ENCODE peak calls at places on chromosomes 4 and X, in five cellular contexts. H is mammary epithelial cell, B is HL-60, I is progenitor cell of endocrine pancreas, N is GM12865. R is an unnamed sample.

GRCh38 chr4:72076562-72076961 is 44.8 kb downstream of the NPFFR2 start:
- DNase-seq in I (no peak), B (no peak), H (peak), N (no peak), R (no peak)

GRCh38 chr4:73021634-73022033 is 47.9 kb downstream of the COX18 start:
- DNase-seq in H (peak), N (peak), B (no peak), I (no peak), R (no peak)

GRCh38 chrX:50779694-50780093 is 34.3 kb downstream of the SHROOM4 start:
- DNase-seq in H (no peak), N (no peak), B (no peak), I (no peak), R (no peak)

GRCh38 chr4:186266699-186267467 is 894 bp downstream of the F11 start:
- DNase-seq in N (no peak), I (no peak), H (no peak), B (no peak), R (no peak)

GRCh38 chrX:19811807-19812604 is 75.4 kb downstream of the SH3KBP1 start:
- DNase-seq in I (no peak), N (peak), B (peak), H (no peak), R (no peak)

GRCh38 chrX:153565996-153566580 is 32.9 kb downstream of the CCNQ start:
- DNase-seq in N (no peak), H (no peak), B (no peak), I (no peak), R (no peak)

GRCh38 chr4:40178672-40179071 is 18.2 kb upstream of the RHOH start:
- DNase-seq in I (no peak), N (no peak), B (no peak), H (no peak), R (no peak)

GRCh38 chrX:3252744-3253143 is 93.7 kb downstream of the MXRA5 start:
- DNase-seq in I (no peak), N (peak), B (peak), H (no peak), R (no peak)

GRCh38 chrX:54419559-54420302 is 20.5 kb upstream of the TSR2 start:
- DNase-seq in I (no peak), B (no peak), H (no peak), N (no peak), R (no peak)

GRCh38 chrX:16931371-16931770 is 15.1 kb upstream of the REPS2 start:
- DNase-seq in B (no peak), I (no peak), H (no peak), N (no peak), R (no peak)

GRCh38 chrX:74450803-74451449 is 29.6 kb downstream of the SLC16A2 start:
- DNase-seq in H (peak), B (peak), N (no peak), I (no peak), R (no peak)

GRCh38 chr4:100742045-100742444 is 224.2 kb upstream of the EMCN start:
- DNase-seq in I (no peak), N (peak), B (no peak), H (peak), R (no peak)
- TF ChIP-seq CTCF in I (peak), N (peak), B (no peak), H (peak), R (no peak)

GRCh38 chrX:94107981-94108380 is 434.0 kb downstream of the FAM133A start:
- DNase-seq in N (no peak), B (no peak), I (no peak), H (no peak), R (no peak)
- TF ChIP-seq CTCF in N (no peak), B (no peak), I (no peak), H (peak), R (no peak)

GRCh38 chr4:1769692-1770091 is 23.4 kb upstream of the FGFR3 start:
- DNase-seq in I (no peak), B (no peak), N (no peak), H (no peak), R (no peak)

GRCh38 chr4:1768367-1769034 is 24.6 kb upstream of the FGFR3 start:
- DNase-seq in H (no peak), I (no peak), N (no peak), B (no peak), R (no peak)

GRCh38 chr4:1767058-1767769 is 25.9 kb upstream of the FGFR3 start:
- DNase-seq in N (no peak), H (no peak), B (no peak), I (peak), R (peak)

GRCh38 chr4:1766336-1767057 is 26.6 kb upstream of the FGFR3 start:
- DNase-seq in B (no peak), H (no peak), N (no peak), I (no peak), R (no peak)

DNA sequence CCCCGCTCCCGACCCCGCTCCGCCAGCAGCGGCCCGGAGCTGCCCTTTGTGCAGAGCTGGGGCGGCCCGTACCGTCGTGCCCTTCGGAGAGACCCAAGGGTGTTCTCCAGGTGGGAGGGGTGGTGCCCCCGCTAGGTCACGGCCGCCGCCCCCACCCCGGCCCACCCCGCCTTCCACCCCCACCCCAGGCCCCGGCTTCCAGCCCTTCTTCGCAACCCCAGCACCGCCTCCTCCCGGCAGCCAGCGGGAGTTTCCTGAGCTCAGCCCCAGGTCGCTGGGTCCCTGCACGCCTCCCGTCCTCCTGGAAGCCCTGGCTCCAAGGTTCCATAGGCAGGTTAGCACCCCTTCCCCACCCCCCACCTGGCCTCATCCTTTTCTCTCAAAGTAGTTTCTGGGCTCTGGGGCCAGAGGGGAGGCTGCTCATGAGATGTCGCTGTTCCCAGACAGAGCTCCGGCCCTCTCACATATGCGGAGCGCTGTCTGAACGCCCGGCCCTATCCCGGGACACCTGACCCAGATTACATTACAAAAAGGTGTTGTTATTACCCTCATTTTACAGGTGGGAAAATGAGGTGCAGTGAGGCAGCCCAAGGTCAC is 25.2 kb upstream of the FGFR3 start:
- DNase-seq in N (no peak), I (peak), H (no peak), B (no peak), R (no peak)
- TF ChIP-seq CTCF in N (peak), I (peak), H (no peak), B (peak), R (no peak)

DNA sequence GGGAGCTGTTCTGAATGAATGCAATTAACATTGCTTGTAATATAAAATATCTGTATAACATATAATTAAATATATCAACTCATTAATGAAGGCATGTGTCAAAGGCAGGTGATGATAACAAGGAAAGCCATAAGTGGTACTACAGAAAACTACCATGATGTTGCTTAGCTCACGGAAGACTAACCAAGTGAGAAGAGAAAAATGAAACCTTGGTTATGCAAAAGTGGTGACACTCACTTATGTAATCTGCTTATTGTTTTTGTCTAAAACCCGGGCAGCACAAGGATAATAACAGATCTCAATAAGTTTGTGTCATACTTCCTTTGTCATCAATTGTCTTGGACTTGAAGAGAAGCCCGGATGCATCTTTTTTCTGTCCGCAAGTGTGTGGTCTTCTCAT is 156.4 kb downstream of the HS6ST2 start:
- DNase-seq in H (no peak), I (no peak), N (no peak), B (no peak), R (no peak)
- TF ChIP-seq CTCF in H (no peak), I (no peak), N (no peak), B (no peak), R (no peak)

DNA sequence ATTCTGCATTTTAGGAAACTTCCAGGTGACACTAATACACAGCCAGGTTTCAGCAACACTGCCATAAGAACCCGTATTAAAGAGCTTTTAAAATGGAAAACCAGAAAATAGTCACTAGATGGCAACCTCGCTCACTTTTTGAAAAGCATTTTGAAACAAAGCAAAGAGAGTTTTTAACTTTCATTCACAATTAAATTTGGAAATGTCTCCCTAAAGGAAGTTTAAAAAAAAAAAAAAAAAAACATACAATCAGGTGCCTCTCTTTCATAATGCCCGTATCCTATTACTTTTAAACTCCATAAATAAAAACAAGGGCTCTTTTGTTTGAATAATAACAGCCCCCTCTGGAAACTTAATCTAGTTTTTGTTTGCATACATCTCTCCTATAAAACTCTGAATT is 20.3 kb downstream of the MEPE start:
- DNase-seq in I (no peak), B (no peak), N (peak), H (peak), R (no peak)
- TF ChIP-seq CTCF in I (peak), B (no peak), N (peak), H (peak), R (no peak)

DNA sequence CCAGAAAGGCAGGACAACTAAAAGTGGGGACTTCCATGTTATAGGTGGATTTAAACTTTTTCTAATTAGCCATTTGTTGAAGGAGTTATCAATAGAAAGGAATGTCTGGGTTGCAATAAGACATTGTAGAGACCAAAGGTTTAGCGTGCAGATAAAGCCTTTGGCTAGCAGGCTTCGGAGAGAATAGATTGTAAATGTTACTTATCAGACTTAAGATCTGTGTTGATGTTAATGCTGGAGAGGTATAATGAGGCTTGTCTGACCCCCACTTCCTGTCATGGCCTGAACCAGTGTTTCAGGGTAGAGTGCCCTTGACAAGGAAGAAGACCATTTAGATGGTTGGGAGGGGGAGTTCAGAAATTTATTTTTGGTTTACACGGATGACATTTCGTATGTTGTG is 67.1 kb upstream of the SPIN4 start:
- DNase-seq in H (no peak), B (no peak), N (no peak), I (no peak), R (no peak)
- TF ChIP-seq CTCF in H (no peak), B (no peak), N (no peak), I (no peak), R (no peak)

GRCh38 chr4:87425711-87426110 is 3.3 kb downstream of the NUDT9 start:
- DNase-seq in N (no peak), B (no peak), H (peak), I (no peak), R (no peak)

GRCh38 chr4:87419578-87420249 is 2.7 kb upstream of the NUDT9 start:
- DNase-seq in N (no peak), B (no peak), I (no peak), H (no peak), R (no peak)

GRCh38 chr4:87423313-87424031 is 1.1 kb downstream of the NUDT9 start:
- DNase-seq in I (no peak), H (peak), N (peak), B (no peak), R (no peak)

GRCh38 chr4:87420431-87420830 is 1.9 kb upstream of the NUDT9 start:
- DNase-seq in B (no peak), N (no peak), I (no peak), H (no peak), R (no peak)

GRCh38 chr4:87422104-87423052 is at the start of gene NUDT9:
- DNase-seq in H (peak), B (peak), I (peak), N (peak), R (peak)
- TF ChIP-seq CTCF in H (no peak), B (no peak), I (no peak), N (peak), R (no peak)

GRCh38 chrX:45557390-45557789 is 356.7 kb upstream of the DIPK2B start:
- DNase-seq in B (no peak), I (no peak), H (peak), N (no peak), R (no peak)
- TF ChIP-seq CTCF in B (no peak), I (no peak), H (peak), N (no peak), R (no peak)

DNA sequence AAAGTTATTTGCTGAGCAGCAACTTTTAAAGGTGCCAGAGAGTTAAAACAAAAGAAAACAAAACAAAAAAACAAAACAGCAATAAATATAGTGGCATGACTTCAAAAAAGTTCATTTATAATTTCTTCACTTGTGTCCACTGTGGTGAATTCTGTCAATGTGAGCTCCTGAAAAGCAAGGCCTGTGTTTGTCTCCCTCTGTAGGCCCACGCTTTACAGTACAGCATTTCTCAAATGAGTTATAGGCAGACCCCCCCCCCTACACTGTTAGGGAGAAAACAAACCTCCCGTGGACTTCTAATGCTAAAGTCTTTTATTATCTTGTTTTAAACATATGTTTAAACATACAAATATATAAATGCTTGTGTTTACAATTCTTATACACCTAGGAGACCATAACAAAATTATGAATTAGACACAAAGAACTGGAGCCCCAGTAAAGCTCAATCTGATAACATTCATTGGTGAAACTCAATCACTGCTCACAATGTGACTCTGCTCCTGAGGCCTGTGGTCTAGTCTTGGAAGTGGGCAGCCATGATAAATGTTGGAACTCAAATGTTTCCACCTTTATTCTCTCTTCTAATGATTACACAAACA is 47.0 kb upstream of the SCOC start:
- DNase-seq in N (no peak), I (no peak), H (peak), B (peak), R (no peak)
- TF ChIP-seq CTCF in N (peak), I (peak), H (peak), B (peak), R (no peak)

R was measured in activated B cell treated with CpG ODN at 0.5 μM for 24 hours.